ENCODE peak calls at places on chromosome 20, in nine cellular contexts. One of them, this sample, is unnamed.

GRCh38 chr20:58374027-58374850 is 14.8 kb upstream of the VAPB start:
- DNase-seq in hepatocyte: no peak
- DNase-seq in OCI-LY7: no peak
- DNase-seq in MM.1S: no peak
- DNase-seq in PC-9: no peak
- DNase-seq in HCT116: no peak
- DNase-seq in mesendoderm: peak; percentile 44
- DNase-seq in neural progenitor cell: peak; percentile 48
- DNase-seq in GM23248: no peak
- DNase-seq in this sample: peak; percentile 70

GRCh38 chr20:64222273-64222672 is 33.3 kb upstream of the PCMTD2 start:
- DNase-seq in MM.1S: no peak
- DNase-seq in neural progenitor cell: no peak
- DNase-seq in GM23248: peak; percentile 37
- DNase-seq in PC-9: peak; percentile 92
- DNase-seq in HCT116: no peak
- DNase-seq in OCI-LY7: no peak
- DNase-seq in hepatocyte: peak; percentile 27
- DNase-seq in mesendoderm: no peak
- DNase-seq in this sample: no peak

GRCh38 chr20:57666834-57667157 is 43.0 kb downstream of the PMEPA1 start:
- DNase-seq in OCI-LY7: no peak
- DNase-seq in MM.1S: no peak
- DNase-seq in PC-9: no peak
- DNase-seq in neural progenitor cell: no peak
- DNase-seq in hepatocyte: no peak
- DNase-seq in GM23248: no peak
- DNase-seq in HCT116: no peak
- DNase-seq in mesendoderm: no peak
- DNase-seq in this sample: no peak

GRCh38 chr20:36394340-36394965 is 88.3 kb downstream of the DLGAP4 start:
- DNase-seq in PC-9: no peak
- DNase-seq in hepatocyte: no peak
- DNase-seq in MM.1S: no peak
- DNase-seq in GM23248: no peak
- DNase-seq in HCT116: no peak
- DNase-seq in neural progenitor cell: no peak
- DNase-seq in mesendoderm: no peak
- DNase-seq in OCI-LY7: no peak
- DNase-seq in this sample: no peak

GRCh38 chr20:62276448-62276847 is 26.3 kb upstream of the ADRM1 start:
- DNase-seq in HCT116: no peak
- DNase-seq in GM23248: no peak
- DNase-seq in MM.1S: no peak
- DNase-seq in OCI-LY7: no peak
- DNase-seq in hepatocyte: no peak
- DNase-seq in PC-9: no peak
- DNase-seq in mesendoderm: no peak
- DNase-seq in neural progenitor cell: no peak
- DNase-seq in this sample: no peak

GRCh38 chr20:62616728-62617621 is 25.3 kb upstream of the SLCO4A1 start:
- DNase-seq in mesendoderm: peak; percentile 60
- DNase-seq in hepatocyte: peak; percentile 91
- DNase-seq in neural progenitor cell: peak; percentile 79
- DNase-seq in GM23248: peak; percentile 78
- DNase-seq in PC-9: peak; percentile 84
- DNase-seq in MM.1S: peak; percentile 49
- DNase-seq in HCT116: peak; percentile 43
- DNase-seq in OCI-LY7: peak; percentile 82
- DNase-seq in this sample: peak; percentile 72

GRCh38 chr20:10568032-10568431 is 105.8 kb downstream of the JAG1 start:
- DNase-seq in mesendoderm: peak; percentile 23
- DNase-seq in MM.1S: no peak
- DNase-seq in GM23248: no peak
- DNase-seq in PC-9: no peak
- DNase-seq in OCI-LY7: no peak
- DNase-seq in HCT116: no peak
- DNase-seq in hepatocyte: no peak
- DNase-seq in neural progenitor cell: no peak
- DNase-seq in this sample: no peak

GRCh38 chr20:36832791-36833190 is 43.1 kb upstream of the TLDC2 start:
- DNase-seq in hepatocyte: no peak
- DNase-seq in PC-9: no peak
- DNase-seq in neural progenitor cell: no peak
- DNase-seq in HCT116: no peak
- DNase-seq in mesendoderm: no peak
- DNase-seq in GM23248: no peak
- DNase-seq in MM.1S: no peak
- DNase-seq in OCI-LY7: no peak
- DNase-seq in this sample: no peak

GRCh38 chr20:34246126-34246626 is 5.0 kb downstream of the ASIP start:
- DNase-seq in hepatocyte: no peak
- DNase-seq in mesendoderm: no peak
- DNase-seq in MM.1S: no peak
- DNase-seq in PC-9: no peak
- DNase-seq in OCI-LY7: no peak
- DNase-seq in HCT116: no peak
- DNase-seq in GM23248: no peak
- DNase-seq in neural progenitor cell: no peak
- DNase-seq in this sample: no peak

GRCh38 chr20:34251619-34252018 is 10.4 kb downstream of the ASIP start:
- DNase-seq in neural progenitor cell: no peak
- DNase-seq in PC-9: no peak
- DNase-seq in HCT116: no peak
- DNase-seq in OCI-LY7: no peak
- DNase-seq in mesendoderm: no peak
- DNase-seq in hepatocyte: no peak
- DNase-seq in MM.1S: no peak
- DNase-seq in GM23248: no peak
- DNase-seq in this sample: no peak

GRCh38 chr20:34249291-34249690 is 8.1 kb downstream of the ASIP start:
- DNase-seq in OCI-LY7: no peak
- DNase-seq in HCT116: no peak
- DNase-seq in MM.1S: peak; percentile 86
- DNase-seq in PC-9: no peak
- DNase-seq in GM23248: peak; percentile 54
- DNase-seq in neural progenitor cell: no peak
- DNase-seq in hepatocyte: no peak
- DNase-seq in mesendoderm: no peak
- DNase-seq in this sample: no peak

GRCh38 chr20:34254979-34255378 is 13.8 kb downstream of the ASIP start:
- DNase-seq in MM.1S: no peak
- DNase-seq in PC-9: no peak
- DNase-seq in neural progenitor cell: no peak
- DNase-seq in GM23248: no peak
- DNase-seq in hepatocyte: no peak
- DNase-seq in OCI-LY7: no peak
- DNase-seq in HCT116: no peak
- DNase-seq in mesendoderm: no peak
- DNase-seq in this sample: no peak

GRCh38 chr20:34250005-34250404 is 8.8 kb downstream of the ASIP start:
- DNase-seq in hepatocyte: no peak
- DNase-seq in MM.1S: no peak
- DNase-seq in mesendoderm: no peak
- DNase-seq in neural progenitor cell: no peak
- DNase-seq in GM23248: peak; percentile 17
- DNase-seq in PC-9: no peak
- DNase-seq in OCI-LY7: no peak
- DNase-seq in HCT116: no peak
- DNase-seq in this sample: no peak
- H3K4me1 ChIP-seq in hepatocyte: no peaks in the 10 kb centered on the region
- H3K4me1 ChIP-seq in MM.1S: peaks cover 17% of the 10 kb centered on the region
- H3K4me1 ChIP-seq in mesendoderm: no peaks in the 10 kb centered on the region
- H3K4me1 ChIP-seq in neural progenitor cell: no peaks in the 10 kb centered on the region
- H3K4me1 ChIP-seq in GM23248: peaks cover 3% of the 10 kb centered on the region
- H3K4me1 ChIP-seq in PC-9: peaks cover 5% of the 10 kb centered on the region
- H3K4me1 ChIP-seq in OCI-LY7: no peaks in the 10 kb centered on the region
- H3K4me1 ChIP-seq in HCT116: peaks cover 4% of the 10 kb centered on the region
- H3K4me1 ChIP-seq in this sample: no peaks in the 10 kb centered on the region

GRCh38 chr20:3400260-3401155 is 7.0 kb downstream of the DNAAF9 start:
- DNase-seq in neural progenitor cell: no peak
- DNase-seq in HCT116: no peak
- DNase-seq in MM.1S: no peak
- DNase-seq in hepatocyte: no peak
- DNase-seq in PC-9: no peak
- DNase-seq in mesendoderm: no peak
- DNase-seq in OCI-LY7: no peak
- DNase-seq in GM23248: no peak
- DNase-seq in this sample: no peak

GRCh38 chr20:3402453-3402852 is 5.0 kb downstream of the DNAAF9 start:
- DNase-seq in neural progenitor cell: no peak
- DNase-seq in HCT116: no peak
- DNase-seq in mesendoderm: no peak
- DNase-seq in MM.1S: no peak
- DNase-seq in PC-9: no peak
- DNase-seq in GM23248: no peak
- DNase-seq in hepatocyte: no peak
- DNase-seq in OCI-LY7: no peak
- DNase-seq in this sample: no peak

GRCh38 chr20:3403741-3404140 is 3.7 kb downstream of the DNAAF9 start:
- DNase-seq in mesendoderm: no peak
- DNase-seq in MM.1S: no peak
- DNase-seq in neural progenitor cell: no peak
- DNase-seq in hepatocyte: no peak
- DNase-seq in HCT116: no peak
- DNase-seq in GM23248: no peak
- DNase-seq in PC-9: no peak
- DNase-seq in OCI-LY7: no peak
- DNase-seq in this sample: no peak

GRCh38 chr20:3396492-3396891 is 11.0 kb downstream of the DNAAF9 start:
- DNase-seq in OCI-LY7: no peak
- DNase-seq in HCT116: no peak
- DNase-seq in mesendoderm: no peak
- DNase-seq in MM.1S: no peak
- DNase-seq in hepatocyte: no peak
- DNase-seq in PC-9: no peak
- DNase-seq in neural progenitor cell: no peak
- DNase-seq in GM23248: no peak
- DNase-seq in this sample: no peak

DNA sequence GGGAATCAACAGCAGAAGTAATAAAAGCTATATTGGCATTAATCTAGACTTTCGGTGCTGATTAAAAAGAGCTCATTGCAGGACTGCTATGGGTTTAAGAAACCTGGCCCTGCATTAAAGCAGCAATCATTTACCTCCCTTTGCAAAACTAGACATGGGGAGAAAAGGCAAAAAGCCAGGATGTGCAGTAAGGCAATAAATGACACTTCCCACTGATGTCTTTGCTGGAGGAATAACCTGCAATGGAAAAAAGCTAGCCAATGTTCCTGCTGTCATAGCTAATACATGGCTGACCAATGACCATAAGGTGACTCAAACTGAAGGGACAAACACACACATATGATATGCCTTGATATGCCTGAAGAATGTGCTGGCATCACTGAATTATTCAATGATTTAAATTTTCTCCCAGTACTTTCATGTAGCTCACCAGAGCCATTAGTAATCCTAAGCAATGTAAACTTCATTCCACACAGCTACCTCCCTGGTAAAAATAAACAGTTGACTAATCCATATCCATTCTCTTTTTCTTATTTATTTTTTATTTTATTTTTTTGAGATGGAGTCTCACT is 8.7 kb downstream of the DNAAF9 start:
- DNase-seq in neural progenitor cell: no peak
- DNase-seq in HCT116: no peak
- DNase-seq in OCI-LY7: no peak
- DNase-seq in GM23248: peak; percentile 66
- DNase-seq in mesendoderm: no peak
- DNase-seq in PC-9: no peak
- DNase-seq in MM.1S: no peak
- DNase-seq in hepatocyte: no peak
- DNase-seq in this sample: no peak
- H3K79me2 ChIP-seq in neural progenitor cell: peaks cover 35% of the 10 kb centered on the region
- H3K79me2 ChIP-seq in HCT116: peaks cover 10% of the 10 kb centered on the region
- H3K79me2 ChIP-seq in OCI-LY7: no peaks in the 10 kb centered on the region
- H3K79me2 ChIP-seq in GM23248: peaks cover 100% of the 10 kb centered on the region
- H3K79me2 ChIP-seq in mesendoderm: peaks cover 4% of the 10 kb centered on the region
- H3K79me2 ChIP-seq in PC-9: no peaks in the 10 kb centered on the region
- H3K79me2 ChIP-seq in MM.1S: no peaks in the 10 kb centered on the region
- H3K79me2 ChIP-seq in hepatocyte: peaks cover 97% of the 10 kb centered on the region
- H3K79me2 ChIP-seq in this sample: peaks cover 29% of the 10 kb centered on the region

DNA sequence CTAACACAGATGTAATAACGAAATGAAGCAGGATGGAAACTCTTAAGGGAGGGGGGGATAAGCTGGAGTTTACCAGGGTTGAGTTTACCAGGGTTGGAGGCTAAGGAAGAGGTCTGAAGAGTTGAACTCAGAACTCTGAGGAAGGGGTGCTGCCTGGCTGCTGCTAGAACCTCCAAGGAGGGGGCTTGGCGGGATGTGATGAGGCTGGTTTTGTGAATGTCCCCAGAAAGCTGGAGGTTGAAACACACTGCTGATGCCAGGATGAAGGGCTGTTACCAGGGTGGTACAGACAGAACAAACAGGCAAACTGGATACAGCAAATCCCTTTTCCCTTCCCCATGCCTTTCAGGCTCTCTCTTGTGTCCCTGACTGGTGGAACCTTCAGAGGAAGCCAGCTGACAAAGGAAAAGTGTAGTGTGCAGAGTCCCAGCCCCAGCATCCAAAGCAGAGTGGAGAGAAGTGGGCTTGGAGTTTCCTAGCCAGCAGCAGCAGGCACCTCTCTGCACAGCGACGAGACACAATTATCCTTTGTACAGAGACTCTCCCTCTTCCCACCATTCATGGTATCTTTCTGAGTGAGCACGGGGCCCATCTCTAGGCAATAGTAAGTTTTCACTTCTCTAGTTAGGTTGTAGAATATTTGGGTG is 23.7 kb downstream of the UBE2V1 start:
- DNase-seq in MM.1S: no peak
- DNase-seq in PC-9: no peak
- DNase-seq in hepatocyte: no peak
- DNase-seq in GM23248: no peak
- DNase-seq in OCI-LY7: no peak
- DNase-seq in neural progenitor cell: no peak
- DNase-seq in HCT116: no peak
- DNase-seq in mesendoderm: no peak
- DNase-seq in this sample: no peak
- H3K4me1 ChIP-seq in MM.1S: peaks cover 7% of the 10 kb centered on the region
- H3K4me1 ChIP-seq in PC-9: peaks cover 48% of the 10 kb centered on the region
- H3K4me1 ChIP-seq in hepatocyte: peaks cover 9% of the 10 kb centered on the region
- H3K4me1 ChIP-seq in GM23248: peaks cover 36% of the 10 kb centered on the region
- H3K4me1 ChIP-seq in OCI-LY7: peaks cover 16% of the 10 kb centered on the region
- H3K4me1 ChIP-seq in neural progenitor cell: peaks cover 10% of the 10 kb centered on the region
- H3K4me1 ChIP-seq in HCT116: peaks cover 11% of the 10 kb centered on the region
- H3K4me1 ChIP-seq in mesendoderm: peaks cover 8% of the 10 kb centered on the region
- H3K4me1 ChIP-seq in this sample: peaks cover 31% of the 10 kb centered on the region

DNA sequence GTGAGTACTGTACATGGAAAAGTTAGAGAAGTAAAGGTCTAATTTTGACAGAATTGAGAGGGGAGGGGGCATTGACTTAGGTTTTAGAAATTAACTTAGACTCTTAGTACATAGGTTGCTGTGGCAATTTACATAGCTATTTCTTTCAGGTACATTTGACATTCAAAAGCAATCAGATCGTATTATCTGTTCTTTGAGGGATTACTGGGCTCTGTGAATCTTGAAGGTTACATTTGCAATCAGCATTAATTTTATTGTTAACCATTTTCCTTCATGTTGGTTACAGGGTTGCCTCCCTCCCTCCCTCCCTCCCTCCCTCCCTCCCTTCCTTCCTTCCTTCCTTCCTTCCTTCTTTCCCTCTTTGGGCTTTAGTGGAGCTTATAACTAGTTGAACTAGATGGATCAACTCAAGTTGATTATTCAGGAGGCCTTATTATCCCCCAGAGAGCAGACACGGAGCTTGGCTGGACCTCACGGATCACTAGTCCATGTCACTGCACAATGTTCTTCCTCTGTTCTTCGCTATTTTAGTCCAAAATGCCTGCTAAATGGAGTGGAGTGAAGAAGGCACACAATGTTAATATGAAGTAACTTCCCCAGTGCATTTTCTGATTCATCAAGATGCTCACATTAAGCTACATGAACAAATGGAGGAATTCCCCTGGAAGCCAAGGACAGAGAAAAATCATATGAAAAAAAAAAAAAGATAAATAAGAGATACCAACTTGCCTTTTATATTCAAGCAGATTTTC is 87.8 kb downstream of the PLCB4 start:
- DNase-seq in GM23248: no peak
- DNase-seq in PC-9: no peak
- DNase-seq in HCT116: no peak
- DNase-seq in mesendoderm: no peak
- DNase-seq in OCI-LY7: no peak
- DNase-seq in MM.1S: no peak
- DNase-seq in neural progenitor cell: no peak
- DNase-seq in hepatocyte: no peak
- DNase-seq in this sample: no peak
- H3K79me2 ChIP-seq in GM23248: no peaks in the 10 kb centered on the region
- H3K79me2 ChIP-seq in PC-9: no peaks in the 10 kb centered on the region
- H3K79me2 ChIP-seq in HCT116: no peaks in the 10 kb centered on the region
- H3K79me2 ChIP-seq in mesendoderm: no peaks in the 10 kb centered on the region
- H3K79me2 ChIP-seq in OCI-LY7: no peaks in the 10 kb centered on the region
- H3K79me2 ChIP-seq in MM.1S: no peaks in the 10 kb centered on the region
- H3K79me2 ChIP-seq in neural progenitor cell: no peaks in the 10 kb centered on the region
- H3K79me2 ChIP-seq in hepatocyte: no peaks in the 10 kb centered on the region
- H3K79me2 ChIP-seq in this sample: no peaks in the 10 kb centered on the region